ENCODE peak calls at places on chromosome 15, in six cellular contexts. W, Q, J, U, G and V are unnamed samples.
A peak's percentile ranks its signal among the peaks of the same experiment; 100 is the strongest.

GRCh38 chr15:79184465-79184892 is 93.9 kb upstream of the RASGRF1 start:
- DNase-seq in G (peak; percentile 41), Q (peak; percentile 56), U (peak; percentile 53), W (no peak), J (peak; percentile 75), V (peak; percentile 76)

GRCh38 chr15:87874896-87875661 is 381.5 kb downstream of the NTRK3 start:
- DNase-seq in Q (no peak), J (peak; percentile 41), W (no peak), G (peak; percentile 81), U (peak; percentile 12), V (no peak)

GRCh38 chr15:101126618-101127502 is 125.0 kb downstream of the CHSY1 start:
- DNase-seq in U (peak; percentile 64), G (peak; percentile 69), W (no peak), J (no peak), Q (no peak), V (no peak)

GRCh38 chr15:38688761-38689160 is 124.1 kb upstream of the RASGRP1 start:
- DNase-seq in J (no peak), W (no peak), U (no peak), Q (peak; percentile 23), G (no peak), V (no peak)

GRCh38 chr15:59590027-59590426 is 21.6 kb upstream of the GCNT3 start:
- DNase-seq in J (no peak), G (no peak), Q (no peak), U (no peak), W (no peak), V (no peak)

GRCh38 chr15:60591491-60592385 is 112.8 kb upstream of the ICE2 start:
- DNase-seq in G (no peak), J (peak; percentile 57), Q (no peak), U (peak; percentile 36), W (no peak), V (peak; percentile 21)

GRCh38 chr15:74174216-74174965 is 881 bp downstream of the ISLR start:
- DNase-seq in U (no peak), W (no peak), Q (no peak), G (no peak), J (no peak), V (no peak)

GRCh38 chr15:59687831-59688230 is 1.3 kb downstream of the BNIP2 start:
- DNase-seq in W (no peak), J (no peak), Q (peak; percentile 57), U (peak; percentile 27), G (peak; percentile 38), V (peak; percentile 18)

GRCh38 chr15:85276921-85277320 is 103.5 kb upstream of the AKAP13 start:
- DNase-seq in U (no peak), W (no peak), Q (no peak), J (no peak), G (no peak), V (no peak)

GRCh38 chr15:86892774-86893449 is 813.2 kb downstream of the AGBL1 start:
- DNase-seq in G (peak; percentile 97), J (no peak), W (peak; percentile 26), Q (no peak), U (no peak), V (no peak)

GRCh38 chr15:37900286-37901221 is 33.9 kb upstream of the TMCO5A start:
- DNase-seq in Q (no peak), W (no peak), G (peak; percentile 64), J (no peak), U (peak; percentile 88), V (peak; percentile 76)

GRCh38 chr15:94538280-94538679 is 306.9 kb downstream of the MCTP2 start:
- DNase-seq in W (no peak), Q (no peak), U (no peak), G (no peak), J (no peak), V (no peak)

GRCh38 chr15:22956257-22956979 is 23.8 kb downstream of the CYFIP1 start:
- DNase-seq in J (no peak), Q (no peak), G (peak; percentile 18), U (no peak), W (no peak), V (no peak)

GRCh38 chr15:60137711-60138396 is 133.7 kb downstream of the FOXB1 start:
- DNase-seq in J (no peak), G (peak; percentile 82), W (no peak), Q (no peak), U (peak; percentile 94), V (peak; percentile 29)

GRCh38 chr15:67024322-67024997 is 40.9 kb upstream of the SMAD3 start:
- DNase-seq in J (no peak), U (peak; percentile 97), G (peak; percentile 95), Q (peak; percentile 85), W (peak; percentile 57), V (peak; percentile 94)

DNA sequence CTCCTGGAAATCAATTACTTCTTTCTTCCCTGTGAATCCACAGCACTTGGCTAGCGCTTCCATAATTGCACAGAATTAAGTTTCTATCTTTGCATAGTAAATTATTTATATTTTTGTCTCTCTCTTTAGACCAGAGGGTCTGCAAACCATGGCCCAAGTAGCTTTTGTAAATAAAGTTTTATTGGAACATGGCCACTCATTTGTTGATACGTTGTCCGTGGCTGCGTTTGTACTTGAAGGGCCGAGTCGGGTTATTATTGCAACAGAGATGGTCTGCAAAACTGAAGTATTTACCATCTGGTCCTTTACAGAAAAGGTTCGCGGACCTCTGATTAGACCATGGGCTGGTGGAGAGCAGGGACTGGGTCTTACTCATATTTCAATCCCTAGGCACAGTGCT is 102.5 kb downstream of the RPLP1 start:
- DNase-seq in Q (no peak), G (no peak), J (no peak), W (no peak), U (no peak), V (no peak)
- H3K27ac ChIP-seq in Q (peak overlapping the region; percentile 22), G (no peak overlapping the region), J (no peak overlapping the region), W (no peak overlapping the region), U (peak overlapping the region; percentile 41), V (no peak overlapping the region)

DNA sequence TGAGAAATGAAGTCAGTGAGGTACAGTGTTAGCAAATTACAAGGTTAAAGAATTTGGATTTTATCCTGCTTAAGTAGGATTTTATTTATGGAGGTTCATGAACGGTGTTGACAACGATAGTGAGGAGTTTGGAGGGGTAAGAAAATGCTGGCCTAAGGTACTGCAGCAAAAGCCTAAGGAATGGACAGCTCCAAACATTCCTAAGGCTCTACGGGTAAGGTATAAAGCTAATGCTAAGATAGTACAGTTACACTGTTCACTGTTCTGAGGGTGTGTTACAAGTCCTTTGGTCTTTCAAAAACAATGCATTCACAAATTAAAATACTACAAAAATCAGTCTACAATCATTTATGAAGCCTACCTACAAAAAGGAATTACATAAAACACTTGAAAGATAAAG is 7.3 kb downstream of the MTMR10 start:
- DNase-seq in U (no peak), W (no peak), G (peak; percentile 8), J (no peak), Q (no peak), V (no peak)
- H3K27ac ChIP-seq in U (no peak overlapping the region), W (no peak overlapping the region), G (no peak overlapping the region), J (no peak overlapping the region), Q (no peak overlapping the region), V (no peak overlapping the region)

GRCh38 chr15:93074596-93074995 is 14.4 kb downstream of the RGMA start:
- DNase-seq in U (no peak), J (no peak), Q (no peak), G (no peak), W (no peak), V (no peak)

GRCh38 chr15:93072440-93073394 is 16.3 kb downstream of the RGMA start:
- DNase-seq in W (no peak), U (peak; percentile 67), J (peak; percentile 87), G (peak; percentile 71), Q (no peak), V (peak; percentile 87)

GRCh38 chr15:93072011-93072410 is 17.0 kb downstream of the RGMA start:
- DNase-seq in U (peak; percentile 58), Q (no peak), W (no peak), G (peak; percentile 51), J (no peak), V (no peak)

GRCh38 chr15:93071469-93071891 is 17.5 kb downstream of the RGMA start:
- DNase-seq in J (no peak), Q (no peak), U (no peak), W (no peak), G (peak; percentile 17), V (no peak)

DNA sequence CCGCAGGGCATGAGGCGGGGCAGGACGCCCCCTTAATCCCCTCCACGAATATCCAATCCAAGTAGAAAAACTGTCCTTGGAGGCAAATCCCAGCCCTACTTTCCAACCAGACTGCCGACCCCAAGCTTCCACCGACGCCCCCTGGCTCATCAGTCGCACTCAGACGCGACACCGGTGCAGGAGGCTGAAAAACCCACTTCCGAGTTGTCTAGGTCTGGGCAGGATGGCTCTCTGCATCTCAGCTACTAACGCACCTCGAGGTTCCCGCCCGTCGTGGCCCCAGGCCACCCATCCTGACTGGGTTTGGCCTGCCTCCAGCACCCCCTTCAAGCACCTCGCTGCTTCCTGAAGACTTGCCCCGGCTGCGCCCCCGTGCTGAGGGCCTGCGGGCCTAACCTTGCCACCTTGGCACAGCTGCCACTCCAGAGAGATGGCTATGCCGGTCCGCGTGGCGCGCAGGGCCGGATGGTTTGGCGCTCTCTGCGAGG is 15.5 kb downstream of the RGMA start:
- DNase-seq in Q (no peak), J (no peak), G (no peak), W (no peak), U (no peak), V (no peak)
- H3K27ac ChIP-seq in Q (peak overlapping the region; percentile 27), J (peak overlapping the region; percentile 82), G (no peak overlapping the region), W (no peak overlapping the region), U (no peak overlapping the region), V (peak overlapping the region; percentile 35)

GRCh38 chr15:90901799-90902655 is 1.1 kb upstream of the MAN2A2 start:
- DNase-seq in W (peak; percentile 12), Q (peak; percentile 83), U (peak; percentile 88), G (peak; percentile 77), J (peak; percentile 71), V (peak; percentile 94)
- H3K27ac ChIP-seq in W (peak overlapping the region; percentile 65), Q (peak overlapping the region; percentile 93), U (peak overlapping the region; percentile 29), G (peak overlapping the region; percentile 71), J (peak overlapping the region; percentile 75), V (peak overlapping the region; percentile 84)

GRCh38 chr15:89121414-89121813 is 33.2 kb downstream of the ABHD2 start:
- DNase-seq in G (no peak), W (peak; percentile 83), J (no peak), Q (peak; percentile 95), U (no peak), V (peak; percentile 81)
- H3K27ac ChIP-seq in G (no peak overlapping the region), W (peak overlapping the region; percentile 86), J (no peak overlapping the region), Q (peak overlapping the region; percentile 83), U (no peak overlapping the region), V (peak overlapping the region; percentile 69)

DNA sequence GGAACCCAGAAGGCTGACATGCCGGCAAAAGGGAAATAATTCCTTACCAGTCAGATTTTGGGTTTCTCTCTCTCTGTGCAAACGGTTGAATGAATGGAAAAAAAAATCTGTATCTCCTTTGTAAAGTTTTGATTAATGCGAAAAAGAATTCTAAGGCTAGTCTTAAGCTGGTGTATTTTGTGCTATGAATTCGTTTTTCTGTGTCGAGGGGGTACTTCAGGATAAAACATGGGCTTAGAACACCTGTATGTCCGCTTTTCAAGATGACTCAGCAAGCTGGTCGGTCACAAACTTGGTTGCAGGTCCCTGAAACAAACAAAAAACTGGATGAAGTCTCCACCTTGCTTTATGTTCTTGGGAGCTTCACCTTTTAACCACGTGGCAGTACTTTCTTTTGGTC is 28.5 kb downstream of the IGDCC3 start:
- DNase-seq in G (no peak), Q (no peak), U (no peak), W (no peak), J (no peak), V (no peak)
- H3K27ac ChIP-seq in G (no peak overlapping the region), Q (no peak overlapping the region), U (no peak overlapping the region), W (no peak overlapping the region), J (no peak overlapping the region), V (no peak overlapping the region)

GRCh38 chr15:44286814-44287555 is 1.5 kb upstream of the GOLM2 start:
- DNase-seq in G (no peak), U (no peak), J (no peak), W (no peak), Q (no peak), V (peak; percentile 10)

GRCh38 chr15:44289352-44289790 is 852 bp downstream of the GOLM2 start:
- DNase-seq in J (no peak), G (peak; percentile 16), U (no peak), W (no peak), Q (no peak), V (peak; percentile 26)
- H3K27ac ChIP-seq in J (no peak overlapping the region), G (peak overlapping the region; percentile 85), U (no peak overlapping the region), W (peak overlapping the region; percentile 74), Q (peak overlapping the region; percentile 95), V (peak overlapping the region; percentile 88)